ENCODE peak calls at places on chromosomes 2 and 18, in seven cellular contexts. K is foreskin keratinocyte, Y is OCI-LY7, O is ovary, N is foreskin fibroblast, M is WERI-Rb-1, F is left lung. H is an unnamed sample.

GRCh38 chr2:197183355-197183754 is 127.2 kb downstream of the ANKRD44 start:
- DNase-seq in K (no peak), Y (no peak), O (no peak), N (peak), M (no peak), F (no peak), H (no peak)

GRCh38 chr2:111617804-111618576 is 266.0 kb downstream of the ANAPC1 start:
- DNase-seq in K (peak), Y (no peak), O (no peak), N (peak), M (no peak), F (peak), H (no peak)

GRCh38 chr18:24731158-24731557 is 270.7 kb downstream of the HRH4 start:
- DNase-seq in K (peak), Y (no peak), O (no peak), N (no peak), M (no peak), F (no peak), H (no peak)

GRCh38 chr2:240502059-240502429 is 55.7 kb downstream of the ANKMY1 start:
- DNase-seq in K (no peak), Y (no peak), O (no peak), N (no peak), M (no peak), F (no peak), H (peak)

GRCh38 chr2:178258916-178259315 is 64.6 kb downstream of the OSBPL6 start:
- DNase-seq in K (no peak), Y (no peak), O (no peak), N (peak), M (no peak), F (no peak), H (no peak)

GRCh38 chr2:99865818-99866676 is 276.3 kb downstream of the AFF3 start:
- DNase-seq in K (no peak), Y (no peak), O (no peak), N (peak), M (no peak), F (no peak), H (no peak)

GRCh38 chr2:212228651-212229253 is 309.9 kb downstream of the ERBB4 start:
- DNase-seq in K (peak), Y (no peak), O (no peak), N (peak), M (no peak), F (no peak), H (no peak)

GRCh38 chr2:106537711-106538275 is 50.6 kb downstream of the CD8B2 start:
- DNase-seq in K (no peak), Y (no peak), O (no peak), N (no peak), M (no peak), F (no peak), H (no peak)

GRCh38 chr2:189673661-189674373 is 653 bp upstream of the ANKAR start:
- DNase-seq in K (peak), Y (no peak), O (no peak), N (peak), M (peak), F (no peak), H (no peak)

GRCh38 chr2:203122317-203122998 is 107.8 kb downstream of the NBEAL1 start:
- DNase-seq in K (no peak), Y (no peak), O (no peak), N (no peak), M (no peak), F (no peak), H (no peak)

GRCh38 chr2:100283724-100284501 is 38.4 kb downstream of the LONRF2 start:
- DNase-seq in K (no peak), Y (no peak), O (peak), N (no peak), M (no peak), F (no peak), H (no peak)

GRCh38 chr2:64062840-64063239 is 43.6 kb upstream of the VPS54 start:
- DNase-seq in K (peak), Y (peak), O (no peak), N (peak), M (no peak), F (peak), H (no peak)

GRCh38 chr2:196066794-196067382 is 1.7 kb downstream of the DNAH7 start:
- DNase-seq in K (no peak), Y (peak), O (no peak), N (peak), M (no peak), F (no peak), H (no peak)

GRCh38 chr2:72824224-72824842 is 1.5 kb downstream of the EXOC6B start:
- DNase-seq in K (peak), Y (no peak), O (no peak), N (peak), M (no peak), F (no peak), H (no peak)

GRCh38 chr2:72990695-72991438 is 73.5 kb downstream of the EMX1 start:
- DNase-seq in K (no peak), Y (no peak), O (no peak), N (no peak), M (peak), F (no peak), H (no peak)

GRCh38 chr2:29747786-29748470 is 173.5 kb downstream of the ALK start:
- DNase-seq in K (peak), Y (no peak), O (no peak), N (peak), M (peak), F (peak), H (no peak)

GRCh38 chr18:48166971-48167370 is 236.5 kb upstream of the SMAD2 start:
- DNase-seq in K (no peak), Y (no peak), O (no peak), N (no peak), M (no peak), F (peak), H (no peak)

GRCh38 chr2:82062469-82062868 is 1757.9 kb upstream of the LRRTM1 start:
- DNase-seq in K (no peak), Y (no peak), O (no peak), N (no peak), M (no peak), F (no peak), H (no peak)

GRCh38 chr18:63882333-63883141 is 5.0 kb upstream of the SERPINB2 start:
- DNase-seq in K (peak), Y (no peak), O (no peak), N (peak), M (no peak), F (no peak), H (no peak)

GRCh38 chr2:7788736-7789135 is 871.5 kb downstream of the RNF144A start:
- DNase-seq in K (no peak), Y (no peak), O (no peak), N (no peak), M (no peak), F (no peak), H (no peak)

GRCh38 chr2:8481463-8482009 is 200.3 kb upstream of the ID2 start:
- DNase-seq in K (no peak), Y (peak), O (no peak), N (no peak), M (no peak), F (no peak), H (no peak)

GRCh38 chr2:70850905-70851304 is 15.3 kb upstream of the CD207 start:
- DNase-seq in K (no peak), Y (no peak), O (no peak), N (no peak), M (no peak), F (no peak), H (no peak)

GRCh38 chr2:168825149-168825548 is 22.7 kb downstream of the NOSTRIN start:
- DNase-seq in K (no peak), Y (no peak), O (no peak), N (no peak), M (no peak), F (no peak), H (no peak)

GRCh38 chr2:219645631-219646527 is 18.4 kb downstream of the SLC4A3 start:
- DNase-seq in K (peak), Y (no peak), O (peak), N (peak), M (no peak), F (peak), H (no peak)

GRCh38 chr2:197278804-197279763 is 31.5 kb downstream of the ANKRD44 start:
- DNase-seq in K (no peak), Y (no peak), O (no peak), N (no peak), M (no peak), F (no peak), H (no peak)

GRCh38 chr18:59802031-59802430 is 97.8 kb upstream of the PMAIP1 start:
- DNase-seq in K (no peak), Y (no peak), O (no peak), N (no peak), M (no peak), F (no peak), H (no peak)

GRCh38 chr2:241009601-241010530 is 11.4 kb downstream of the SNED1 start:
- DNase-seq in K (no peak), Y (no peak), O (peak), N (peak), M (no peak), F (no peak), H (no peak)

GRCh38 chr2:17311104-17311619 is 207.1 kb downstream of the RAD51AP2 start:
- DNase-seq in K (no peak), Y (no peak), O (no peak), N (no peak), M (no peak), F (no peak), H (no peak)

GRCh38 chr2:219642064-219642444 is 14.6 kb downstream of the SLC4A3 start:
- DNase-seq in K (no peak), Y (no peak), O (peak), N (no peak), M (no peak), F (no peak), H (no peak)

GRCh38 chr18:76678248-76678647 is 144.1 kb upstream of the ZNF236 start:
- DNase-seq in K (no peak), Y (no peak), O (no peak), N (no peak), M (no peak), F (no peak), H (no peak)

GRCh38 chr2:230225486-230225885 is at the start of gene SP140:
- DNase-seq in K (no peak), Y (peak), O (no peak), N (no peak), M (no peak), F (peak), H (no peak)

GRCh38 chr2:175205523-175205922 is 24.0 kb upstream of the ATP5MC3 start:
- DNase-seq in K (no peak), Y (no peak), O (no peak), N (peak), M (no peak), F (no peak), H (no peak)

GRCh38 chr2:167843657-167844056 is 403.7 kb downstream of the STK39 start:
- DNase-seq in K (no peak), Y (no peak), O (no peak), N (no peak), M (no peak), F (no peak), H (no peak)

GRCh38 chr18:13983506-13983905 is 68.2 kb upstream of the MC2R start:
- DNase-seq in K (no peak), Y (no peak), O (no peak), N (no peak), M (no peak), F (no peak), H (no peak)

DNA sequence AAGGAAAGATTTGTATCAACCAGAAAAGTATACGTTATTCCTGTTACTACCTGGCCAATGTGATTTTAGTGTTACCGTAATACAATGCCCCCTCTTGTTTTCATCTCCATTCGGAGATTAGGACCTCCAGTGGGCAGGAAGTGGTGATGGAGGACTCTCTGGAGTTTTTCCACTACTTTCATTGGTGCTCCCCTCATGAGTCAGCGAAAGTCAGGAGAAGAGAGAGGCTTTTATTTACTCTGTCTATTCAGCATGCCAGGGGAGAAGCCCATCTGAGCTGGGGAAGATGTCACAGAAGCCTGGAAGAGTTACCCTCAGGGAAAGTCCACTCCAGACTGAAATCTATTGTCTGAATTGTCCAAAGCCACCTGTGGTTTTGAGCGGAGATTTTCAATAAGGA is 88.2 kb upstream of the THUMPD2 start:
- DNase-seq in K (no peak), Y (no peak), O (no peak), N (no peak), M (no peak), F (no peak), H (no peak)
- TF ChIP-seq CTCF in K (no peak), Y (no peak), O (no peak), N (no peak), M (no peak), F (no peak), H (no peak)

GRCh38 chr2:26459991-26460612 is 17.8 kb downstream of the OTOF start:
- DNase-seq in K (no peak), Y (no peak), O (no peak), N (no peak), M (peak), F (no peak), H (no peak)
- TF ChIP-seq CTCF in K (no peak), Y (no peak), O (no peak), N (peak), M (peak), F (no peak), H (no peak)

GRCh38 chr2:123468071-123468470 is 557.0 kb upstream of the CNTNAP5 start:
- DNase-seq in K (no peak), Y (no peak), O (no peak), N (no peak), M (no peak), F (no peak), H (no peak)
- TF ChIP-seq CTCF in K (no peak), Y (no peak), O (no peak), N (no peak), M (peak), F (no peak), H (no peak)

GRCh38 chr2:200655918-200656580 is 70.2 kb downstream of the AOX1 start:
- DNase-seq in K (no peak), Y (no peak), O (no peak), N (peak), M (no peak), F (no peak), H (no peak)

GRCh38 chr2:200653021-200653420 is 67.2 kb downstream of the AOX1 start:
- DNase-seq in K (no peak), Y (no peak), O (no peak), N (no peak), M (no peak), F (no peak), H (no peak)

GRCh38 chr2:200658278-200658864 is 72.6 kb downstream of the AOX1 start:
- DNase-seq in K (no peak), Y (no peak), O (no peak), N (peak), M (no peak), F (no peak), H (no peak)

GRCh38 chr2:200652158-200652557 is 66.3 kb downstream of the AOX1 start:
- DNase-seq in K (no peak), Y (no peak), O (no peak), N (no peak), M (no peak), F (no peak), H (no peak)

GRCh38 chr2:200654823-200655222 is 69.0 kb downstream of the AOX1 start:
- DNase-seq in K (no peak), Y (no peak), O (no peak), N (no peak), M (no peak), F (no peak), H (no peak)
- TF ChIP-seq CTCF in K (no peak), Y (no peak), O (no peak), N (no peak), M (no peak), F (no peak), H (no peak)